ENCODE peak calls at places on chromosomes 7 and 10, in ten cellular contexts. J is cardiac fibroblast; Q is pancreas; F is Jurkat, Clone E6-1; M is NCI-H1417; A is ELF-1; C is upper lobe of left lung; Z is HT1080; K is Karpas-422; P is T-cell. I is an unnamed sample.

GRCh38 chr7:85222522-85222921 is 35.7 kb upstream of the SEMA3D start:
- DNase-seq in J (no peak), Q (no peak), F (no peak), M (no peak), A (no peak), C (no peak), Z (no peak), K (no peak), P (no peak), I (no peak)

GRCh38 chr10:110456046-110456445 is 41.7 kb upstream of the DUSP5 start:
- DNase-seq in J (no peak), Q (no peak), F (no peak), M (peak; percentile 3), A (no peak), C (no peak), Z (no peak), K (no peak), P (no peak), I (no peak)

GRCh38 chr7:111697771-111698170 is 135.5 kb upstream of the IMMP2L start:
- DNase-seq in J (no peak), Q (no peak), F (no peak), M (no peak), A (no peak), C (no peak), Z (no peak), K (no peak), P (no peak), I (no peak)

GRCh38 chr7:131057015-131057518 is 270.6 kb upstream of the MKLN1 start:
- DNase-seq in J (peak; percentile 91), Q (peak; percentile 44), F (peak; percentile 87), M (no peak), A (no peak), C (no peak), Z (no peak), K (no peak), P (no peak), I (no peak)

GRCh38 chr7:90412458-90413184 is 9.4 kb downstream of the CLDN12 start:
- DNase-seq in J (peak; percentile 29), Q (no peak), F (no peak), M (peak; percentile 29), A (peak; percentile 27), C (no peak), Z (peak; percentile 20), K (peak; percentile 73), P (no peak), I (peak; percentile 12)

GRCh38 chr7:68925241-68925640 is 673.0 kb upstream of the AUTS2 start:
- DNase-seq in J (no peak), Q (no peak), F (no peak), M (peak; percentile 44), A (no peak), C (no peak), Z (no peak), K (no peak), P (no peak), I (no peak)

GRCh38 chr7:66699998-66700397 is 40.5 kb upstream of the RABGEF1 start:
- DNase-seq in J (no peak), Q (no peak), F (no peak), M (no peak), A (no peak), C (no peak), Z (no peak), K (no peak), P (no peak), I (no peak)

GRCh38 chr7:54529568-54529967 is 12.6 kb upstream of the VSTM2A start:
- DNase-seq in J (no peak), Q (no peak), F (no peak), M (no peak), A (no peak), C (no peak), Z (no peak), K (no peak), P (no peak), I (no peak)

GRCh38 chr7:70777251-70777650 is 354.7 kb upstream of the GALNT17 start:
- DNase-seq in J (no peak), Q (no peak), F (no peak), M (no peak), A (no peak), C (no peak), Z (no peak), K (no peak), P (no peak), I (no peak)

GRCh38 chr10:4801405-4801804 is 24.6 kb upstream of the AKR1E2 start:
- DNase-seq in J (no peak), Q (no peak), F (no peak), M (no peak), A (no peak), C (no peak), Z (no peak), K (no peak), P (no peak), I (no peak)

GRCh38 chr7:151566897-151567320 is 47.2 kb upstream of the RHEB start:
- DNase-seq in J (peak; percentile 70), Q (no peak), F (no peak), M (no peak), A (peak; percentile 17), C (no peak), Z (no peak), K (no peak), P (no peak), I (peak; percentile 51)

GRCh38 chr10:67520924-67521520 is 175.0 kb downstream of the CTNNA3 start:
- DNase-seq in J (peak; percentile 77), Q (peak; percentile 20), F (peak; percentile 28), M (peak; percentile 77), A (peak; percentile 27), C (no peak), Z (peak; percentile 25), K (peak; percentile 82), P (peak; percentile 3), I (peak; percentile 31)

GRCh38 chr7:91089382-91089963 is 174.8 kb upstream of the FZD1 start:
- DNase-seq in J (peak; percentile 67), Q (no peak), F (peak; percentile 12), M (peak; percentile 80), A (no peak), C (no peak), Z (peak; percentile 35), K (peak; percentile 84), P (no peak), I (peak; percentile 45)

GRCh38 chr7:129859188-129859587 is 93.6 kb downstream of the UBE2H start:
- DNase-seq in J (peak; percentile 56), Q (no peak), F (no peak), M (no peak), A (no peak), C (no peak), Z (no peak), K (peak; percentile 63), P (no peak), I (no peak)

GRCh38 chr7:41029072-41029492 is 673.8 kb downstream of the INHBA start:
- DNase-seq in J (peak; percentile 99), Q (no peak), F (no peak), M (no peak), A (no peak), C (no peak), Z (peak; percentile 99), K (no peak), P (no peak), I (no peak)

GRCh38 chr7:142249918-142250317 is 7.9 kb downstream of the PRSS58 start:
- DNase-seq in J (no peak), Q (no peak), F (no peak), M (no peak), A (no peak), C (no peak), Z (no peak), K (no peak), P (no peak), I (no peak)

GRCh38 chr7:117612637-117613036 is 132.8 kb downstream of the CFTR start:
- DNase-seq in J (no peak), Q (no peak), F (no peak), M (peak; percentile 72), A (peak; percentile 39), C (no peak), Z (no peak), K (no peak), P (no peak), I (no peak)

GRCh38 chr10:31319602-31320178 is 674 bp downstream of the ZEB1 start:
- DNase-seq in J (no peak), Q (no peak), F (no peak), M (no peak), A (no peak), C (peak; percentile 89), Z (no peak), K (no peak), P (no peak), I (no peak)

GRCh38 chr7:127034171-127034806 is 218.5 kb downstream of the GRM8 start:
- DNase-seq in J (no peak), Q (no peak), F (no peak), M (peak; percentile 54), A (no peak), C (no peak), Z (no peak), K (no peak), P (no peak), I (no peak)

GRCh38 chr10:12826800-12827372 is 174.6 kb downstream of the CCDC3 start:
- DNase-seq in J (no peak), Q (no peak), F (no peak), M (peak; percentile 5), A (no peak), C (no peak), Z (no peak), K (no peak), P (no peak), I (no peak)

GRCh38 chr7:99679400-99680191 is at the start of gene CYP3A5:
- DNase-seq in J (no peak), Q (peak; percentile 54), F (no peak), M (no peak), A (no peak), C (no peak), Z (peak; percentile 63), K (no peak), P (no peak), I (no peak)

GRCh38 chr10:3783721-3784432 is 1.1 kb downstream of the KLF6 start:
- DNase-seq in J (peak; percentile 71), Q (peak; percentile 58), F (peak; percentile 74), M (peak; percentile 94), A (peak; percentile 93), C (no peak), Z (peak; percentile 53), K (peak; percentile 59), P (peak; percentile 65), I (peak; percentile 25)

GRCh38 chr10:123553810-123554430 is 112.2 kb upstream of the GPR26 start:
- DNase-seq in J (no peak), Q (no peak), F (no peak), M (no peak), A (no peak), C (no peak), Z (no peak), K (no peak), P (no peak), I (no peak)

GRCh38 chr10:17273403-17273802 is 45.4 kb downstream of the VIM start:
- DNase-seq in J (peak; percentile 60), Q (no peak), F (no peak), M (no peak), A (no peak), C (no peak), Z (peak; percentile 73), K (no peak), P (no peak), I (no peak)

GRCh38 chr7:72337822-72338167 is 74.3 kb downstream of the CALN1 start:
- DNase-seq in J (no peak), Q (no peak), F (no peak), M (no peak), A (no peak), C (no peak), Z (no peak), K (no peak), P (no peak), I (no peak)

GRCh38 chr10:61975107-61975932 is 73.8 kb downstream of the ARID5B start:
- DNase-seq in J (peak; percentile 86), Q (no peak), F (no peak), M (peak; percentile 68), A (peak; percentile 17), C (no peak), Z (peak; percentile 52), K (no peak), P (no peak), I (no peak)

GRCh38 chr10:70191906-70192305 is 21.6 kb upstream of the SAR1A start:
- DNase-seq in J (peak; percentile 95), Q (no peak), F (no peak), M (no peak), A (no peak), C (no peak), Z (peak; percentile 19), K (no peak), P (no peak), I (no peak)

GRCh38 chr7:51316666-51317581 is at the start of gene COBL:
- DNase-seq in J (no peak), Q (peak; percentile 53), F (no peak), M (no peak), A (peak; percentile 68), C (peak; percentile 91), Z (no peak), K (no peak), P (no peak), I (no peak)

I was measured in NCI-H524.